ENCODE peak calls at places on chromosomes 13 and 19, in seven cellular contexts. Q is GM20000, G is globus pallidus, Z is LHCN-M2, E is stomach, O is GM12892, Y is AG08395. L is an unnamed sample.

GRCh38 chr19:33795370-33796163 is 1.1 kb upstream of the KCTD15 start:
- DNase-seq in Y (peak; percentile 86), O (peak; percentile 61), E (peak; percentile 85), Z (peak; percentile 54), Q (peak; percentile 85), G (peak; percentile 68), L (peak; percentile 75)

GRCh38 chr19:35756373-35757230 is at the start of gene HSPB6:
- DNase-seq in Z (no peak), Y (peak; percentile 50), Q (peak; percentile 10), G (no peak), O (no peak), E (peak; percentile 35), L (no peak)

GRCh38 chr19:51632126-51632525 is 1.9 kb upstream of the SIGLEC5 start:
- DNase-seq in Z (no peak), E (no peak), Y (no peak), O (no peak), Q (no peak), G (no peak), L (no peak)

GRCh38 chr13:108987488-108987887 is 358.1 kb downstream of the MYO16 start:
- DNase-seq in Y (peak; percentile 18), G (no peak), Q (no peak), Z (no peak), E (no peak), O (no peak), L (no peak)

GRCh38 chr13:95226932-95227718 is 74.1 kb downstream of the ABCC4 start:
- DNase-seq in Y (no peak), O (no peak), E (no peak), G (peak; percentile 54), Z (no peak), Q (peak; percentile 72), L (no peak)

GRCh38 chr13:36736119-36736726 is 62.4 kb downstream of the SERTM1 start:
- DNase-seq in Q (peak; percentile 19), Z (peak; percentile 45), E (peak; percentile 45), O (peak; percentile 2), Y (peak; percentile 64), G (peak; percentile 52), L (peak; percentile 52)

GRCh38 chr19:7078007-7078406 is 8.5 kb downstream of the ZNF557 start:
- DNase-seq in G (no peak), E (no peak), Q (no peak), Z (no peak), O (no peak), Y (no peak), L (no peak)

GRCh38 chr19:53132231-53132991 is at the start of gene ZNF415:
- DNase-seq in O (no peak), Z (peak; percentile 38), E (peak; percentile 81), Y (peak; percentile 91), Q (peak; percentile 77), G (peak; percentile 66), L (peak; percentile 72)

GRCh38 chr19:57815247-57816075 is 748 bp upstream of the ZNF552 start:
- DNase-seq in Y (no peak), O (no peak), G (no peak), Q (no peak), Z (no peak), E (peak; percentile 56), L (no peak)

GRCh38 chr19:1465191-1466016 is 13.6 kb downstream of the C19orf25 start:
- DNase-seq in G (no peak), E (peak; percentile 50), Z (no peak), Q (peak; percentile 84), O (no peak), Y (peak; percentile 74), L (no peak)

GRCh38 chr19:33048806-33049676 is 15.6 kb downstream of the RHPN2 start:
- DNase-seq in Q (no peak), E (peak; percentile 57), G (no peak), O (no peak), Z (no peak), Y (no peak), L (no peak)

GRCh38 chr13:32038353-32038752 is 6.8 kb downstream of the FRY start:
- DNase-seq in Q (no peak), Z (no peak), Y (no peak), G (no peak), O (no peak), E (no peak), L (no peak)

L was measured in lung.